ENCODE peak calls at places on chromosomes 6 and 20, in eight cellular contexts. One of them, this sample, is unnamed.

GRCh38 chr6:15132854-15133670 is 112.8 kb upstream of the JARID2 start:
- DNase-seq in breast epithelium: no peak
- DNase-seq in AG04450: peak
- DNase-seq in endothelial cell of umbilical vein: no peak
- DNase-seq in uterus: peak
- DNase-seq in A673: peak
- DNase-seq in body of pancreas: no peak
- DNase-seq in RWPE1: peak
- DNase-seq in this sample: no peak

GRCh38 chr6:166021429-166021828 is 146.2 kb downstream of the TBXT start:
- DNase-seq in uterus: no peak
- DNase-seq in endothelial cell of umbilical vein: no peak
- DNase-seq in AG04450: no peak
- DNase-seq in A673: no peak
- DNase-seq in breast epithelium: no peak
- DNase-seq in RWPE1: no peak
- DNase-seq in body of pancreas: no peak
- DNase-seq in this sample: no peak

GRCh38 chr20:50592282-50593004 is 82.3 kb downstream of the PTPN1 start:
- DNase-seq in A673: no peak
- DNase-seq in endothelial cell of umbilical vein: peak
- DNase-seq in RWPE1: no peak
- DNase-seq in body of pancreas: peak
- DNase-seq in breast epithelium: no peak
- DNase-seq in uterus: peak
- DNase-seq in AG04450: no peak
- DNase-seq in this sample: no peak

GRCh38 chr6:35357671-35358070 is 15.3 kb downstream of the PPARD start:
- DNase-seq in uterus: no peak
- DNase-seq in endothelial cell of umbilical vein: no peak
- DNase-seq in AG04450: no peak
- DNase-seq in breast epithelium: no peak
- DNase-seq in RWPE1: no peak
- DNase-seq in A673: no peak
- DNase-seq in body of pancreas: no peak
- DNase-seq in this sample: no peak

GRCh38 chr6:12348530-12349511 is 58.7 kb downstream of the EDN1 start:
- DNase-seq in endothelial cell of umbilical vein: peak
- DNase-seq in RWPE1: peak
- DNase-seq in breast epithelium: no peak
- DNase-seq in AG04450: peak
- DNase-seq in body of pancreas: no peak
- DNase-seq in A673: peak
- DNase-seq in uterus: no peak
- DNase-seq in this sample: no peak

GRCh38 chr6:161891542-161891941 is 617.7 kb upstream of the AGPAT4 start:
- DNase-seq in AG04450: no peak
- DNase-seq in breast epithelium: no peak
- DNase-seq in RWPE1: no peak
- DNase-seq in endothelial cell of umbilical vein: no peak
- DNase-seq in uterus: no peak
- DNase-seq in body of pancreas: no peak
- DNase-seq in A673: no peak
- DNase-seq in this sample: no peak

GRCh38 chr20:44295995-44296394 is 15.0 kb downstream of the FITM2 start:
- DNase-seq in AG04450: no peak
- DNase-seq in A673: peak
- DNase-seq in endothelial cell of umbilical vein: no peak
- DNase-seq in body of pancreas: no peak
- DNase-seq in RWPE1: no peak
- DNase-seq in uterus: no peak
- DNase-seq in breast epithelium: no peak
- DNase-seq in this sample: no peak

GRCh38 chr6:2552648-2553154 is 198.0 kb downstream of the MYLK4 start:
- DNase-seq in body of pancreas: no peak
- DNase-seq in A673: no peak
- DNase-seq in breast epithelium: no peak
- DNase-seq in AG04450: no peak
- DNase-seq in RWPE1: no peak
- DNase-seq in endothelial cell of umbilical vein: no peak
- DNase-seq in uterus: no peak
- DNase-seq in this sample: no peak

GRCh38 chr6:81988446-81988845 is 236.0 kb upstream of the TENT5A start:
- DNase-seq in RWPE1: no peak
- DNase-seq in body of pancreas: no peak
- DNase-seq in breast epithelium: no peak
- DNase-seq in AG04450: no peak
- DNase-seq in endothelial cell of umbilical vein: no peak
- DNase-seq in uterus: no peak
- DNase-seq in A673: no peak
- DNase-seq in this sample: no peak

GRCh38 chr20:23205656-23206055 is 119.5 kb upstream of the CD93 start:
- DNase-seq in endothelial cell of umbilical vein: peak
- DNase-seq in body of pancreas: peak
- DNase-seq in breast epithelium: no peak
- DNase-seq in A673: no peak
- DNase-seq in AG04450: no peak
- DNase-seq in RWPE1: no peak
- DNase-seq in uterus: peak
- DNase-seq in this sample: peak

GRCh38 chr20:44017905-44018683 is 103.4 kb downstream of the TOX2 start:
- DNase-seq in breast epithelium: no peak
- DNase-seq in uterus: peak
- DNase-seq in AG04450: peak
- DNase-seq in endothelial cell of umbilical vein: peak
- DNase-seq in body of pancreas: peak
- DNase-seq in A673: peak
- DNase-seq in RWPE1: peak
- DNase-seq in this sample: peak

GRCh38 chr20:7792131-7792869 is 148.0 kb downstream of the HAO1 start:
- DNase-seq in AG04450: no peak
- DNase-seq in endothelial cell of umbilical vein: no peak
- DNase-seq in body of pancreas: no peak
- DNase-seq in breast epithelium: no peak
- DNase-seq in A673: no peak
- DNase-seq in RWPE1: peak
- DNase-seq in uterus: no peak
- DNase-seq in this sample: no peak

GRCh38 chr6:156949376-156949775 is 172.2 kb downstream of the ARID1B start:
- DNase-seq in breast epithelium: no peak
- DNase-seq in uterus: no peak
- DNase-seq in endothelial cell of umbilical vein: peak
- DNase-seq in RWPE1: peak
- DNase-seq in body of pancreas: no peak
- DNase-seq in A673: peak
- DNase-seq in AG04450: peak
- DNase-seq in this sample: no peak

GRCh38 chr20:48211847-48212246 is 426.6 kb upstream of the SULF2 start:
- DNase-seq in endothelial cell of umbilical vein: no peak
- DNase-seq in A673: no peak
- DNase-seq in AG04450: no peak
- DNase-seq in body of pancreas: no peak
- DNase-seq in RWPE1: no peak
- DNase-seq in uterus: no peak
- DNase-seq in breast epithelium: no peak
- DNase-seq in this sample: no peak

GRCh38 chr20:48210111-48211029 is 425.1 kb upstream of the SULF2 start:
- DNase-seq in RWPE1: no peak
- DNase-seq in A673: no peak
- DNase-seq in uterus: no peak
- DNase-seq in breast epithelium: no peak
- DNase-seq in body of pancreas: no peak
- DNase-seq in AG04450: no peak
- DNase-seq in endothelial cell of umbilical vein: no peak
- DNase-seq in this sample: no peak

GRCh38 chr20:48215536-48215935 is 430.3 kb upstream of the SULF2 start:
- DNase-seq in A673: no peak
- DNase-seq in body of pancreas: no peak
- DNase-seq in uterus: no peak
- DNase-seq in AG04450: no peak
- DNase-seq in breast epithelium: no peak
- DNase-seq in RWPE1: peak
- DNase-seq in endothelial cell of umbilical vein: no peak
- DNase-seq in this sample: no peak

GRCh38 chr20:48214601-48215000 is 429.3 kb upstream of the SULF2 start:
- DNase-seq in AG04450: no peak
- DNase-seq in uterus: no peak
- DNase-seq in breast epithelium: no peak
- DNase-seq in body of pancreas: no peak
- DNase-seq in RWPE1: no peak
- DNase-seq in endothelial cell of umbilical vein: no peak
- DNase-seq in A673: no peak
- DNase-seq in this sample: no peak

DNA sequence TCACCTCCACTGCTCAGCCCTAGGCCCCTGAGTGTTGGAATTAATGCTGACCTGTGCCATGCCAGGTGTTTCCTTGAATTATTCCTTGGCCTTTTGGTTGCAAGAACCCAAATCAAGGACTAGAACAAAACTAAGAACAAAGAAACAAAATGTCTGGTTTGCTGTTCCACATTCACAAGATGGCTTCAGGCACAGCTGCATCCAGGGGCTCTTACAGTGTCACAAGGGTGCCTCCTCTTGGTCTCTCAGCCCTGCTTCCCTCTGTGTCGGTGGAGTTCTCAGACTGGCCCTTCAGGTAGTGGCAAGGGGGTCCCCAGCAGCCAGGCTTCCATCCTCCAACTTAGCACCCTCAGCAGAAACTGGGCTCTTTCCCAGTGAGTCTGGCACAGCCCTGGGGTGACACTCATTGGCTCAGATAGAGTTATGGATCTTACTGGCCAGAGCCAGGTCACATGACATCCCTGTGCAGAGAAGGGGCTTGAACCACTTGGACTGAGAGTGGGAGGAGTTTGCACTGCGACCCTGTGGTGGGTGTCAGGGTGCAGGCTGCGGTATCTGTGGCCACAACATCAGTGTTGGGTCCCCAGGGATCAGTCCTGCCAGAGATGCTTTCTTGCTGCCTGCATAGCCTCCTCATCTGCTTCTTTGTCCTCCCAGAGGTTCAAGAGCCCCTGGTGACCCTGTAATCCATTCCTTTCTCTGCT is 427.7 kb upstream of the SULF2 start:
- DNase-seq in body of pancreas: no peak
- DNase-seq in RWPE1: no peak
- DNase-seq in breast epithelium: no peak
- DNase-seq in uterus: no peak
- DNase-seq in endothelial cell of umbilical vein: no peak
- DNase-seq in A673: no peak
- DNase-seq in AG04450: no peak
- DNase-seq in this sample: no peak
- H3K27ac ChIP-seq in body of pancreas: no peak
- H3K27ac ChIP-seq in RWPE1: no peak
- H3K27ac ChIP-seq in breast epithelium: no peak
- H3K27ac ChIP-seq in uterus: no peak
- H3K27ac ChIP-seq in endothelial cell of umbilical vein: no peak
- H3K27ac ChIP-seq in A673: no peak
- H3K27ac ChIP-seq in AG04450: no peak
- H3K27ac ChIP-seq in this sample: no peak

DNA sequence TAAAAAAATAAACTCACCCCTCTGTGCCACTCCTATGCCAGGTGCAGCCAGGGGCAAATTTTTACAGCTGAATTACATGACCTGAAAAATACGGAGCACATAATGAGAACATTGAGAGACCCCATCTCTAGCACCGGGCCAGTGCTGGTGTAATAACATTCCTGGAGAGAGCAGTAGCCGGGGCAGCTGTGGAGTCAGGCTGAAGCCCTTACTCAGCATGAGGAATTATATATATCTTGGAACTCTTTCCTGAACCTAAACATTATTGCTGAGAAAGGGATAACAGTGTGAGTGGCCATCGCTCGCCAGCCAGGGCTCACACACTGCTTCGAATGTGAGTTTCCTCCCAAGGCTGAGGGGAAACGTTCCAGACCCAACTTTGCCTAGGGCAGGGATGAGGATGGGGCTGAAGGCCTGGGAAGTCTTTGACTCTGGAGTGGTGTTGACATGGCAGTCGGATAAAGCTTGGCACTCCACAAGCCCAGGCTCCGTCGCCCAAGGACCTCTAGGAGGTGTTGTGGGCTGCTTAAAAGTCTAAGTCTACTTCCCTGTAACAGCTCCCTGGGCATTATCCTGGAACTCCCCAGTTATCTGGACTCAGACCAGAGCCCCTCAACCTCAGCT is 269.8 kb downstream of the CDC5L start:
- DNase-seq in uterus: no peak
- DNase-seq in endothelial cell of umbilical vein: no peak
- DNase-seq in AG04450: no peak
- DNase-seq in breast epithelium: no peak
- DNase-seq in A673: no peak
- DNase-seq in RWPE1: no peak
- DNase-seq in body of pancreas: no peak
- DNase-seq in this sample: no peak
- TF ChIP-seq CTCF in uterus: no peak
- TF ChIP-seq CTCF in endothelial cell of umbilical vein: no peak
- TF ChIP-seq CTCF in AG04450: no peak
- TF ChIP-seq CTCF in breast epithelium: no peak
- TF ChIP-seq CTCF in A673: peak
- TF ChIP-seq CTCF in RWPE1: no peak
- TF ChIP-seq CTCF in body of pancreas: no peak
- TF ChIP-seq CTCF in this sample: no peak

GRCh38 chr6:148794797-148795196 is 48.0 kb downstream of the UST start:
- DNase-seq in endothelial cell of umbilical vein: no peak
- DNase-seq in breast epithelium: no peak
- DNase-seq in body of pancreas: no peak
- DNase-seq in RWPE1: no peak
- DNase-seq in uterus: no peak
- DNase-seq in AG04450: no peak
- DNase-seq in A673: no peak
- DNase-seq in this sample: no peak
- H3K27ac ChIP-seq in endothelial cell of umbilical vein: no peak
- H3K27ac ChIP-seq in breast epithelium: no peak
- H3K27ac ChIP-seq in body of pancreas: no peak
- H3K27ac ChIP-seq in RWPE1: no peak
- H3K27ac ChIP-seq in uterus: no peak
- H3K27ac ChIP-seq in AG04450: no peak
- H3K27ac ChIP-seq in A673: no peak
- H3K27ac ChIP-seq in this sample: peak

DNA sequence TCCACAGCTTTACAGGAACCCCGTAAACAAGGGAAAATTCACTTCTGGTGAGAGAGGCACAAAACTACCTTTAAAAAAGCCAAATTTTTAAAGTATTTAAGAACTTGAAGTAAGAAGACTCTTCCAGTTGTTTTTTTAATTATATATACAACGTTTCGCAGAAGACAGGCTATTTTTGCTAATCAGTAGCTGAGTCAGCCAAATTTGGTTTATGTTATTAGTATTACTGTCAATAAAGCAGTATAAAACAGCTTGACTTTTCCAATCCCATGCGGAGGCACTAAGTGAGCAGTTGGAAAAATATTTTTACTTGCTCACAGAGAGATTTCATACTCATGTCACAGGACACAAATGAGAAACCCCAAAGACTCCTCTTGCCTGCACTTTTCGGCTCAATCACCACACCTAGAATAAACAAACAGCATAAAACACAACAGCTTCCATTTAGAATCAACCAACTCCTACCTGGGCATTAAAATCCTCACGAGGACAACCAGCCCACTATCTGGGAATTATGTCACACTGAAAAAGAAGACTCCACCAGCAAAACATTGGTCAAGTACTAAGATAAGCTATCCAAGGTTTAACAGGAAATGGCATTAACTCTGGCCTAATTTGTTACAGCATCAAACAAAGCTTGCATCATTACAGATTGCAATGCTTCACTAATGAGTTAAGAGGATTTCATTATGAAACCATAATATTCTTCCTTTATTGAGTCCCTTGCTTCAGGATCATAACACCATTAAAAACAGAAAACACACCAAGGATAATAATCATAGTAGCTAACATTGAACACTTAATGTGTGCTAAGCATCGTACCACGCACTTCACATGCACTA is 26.3 kb downstream of the ELOVL5 start:
- DNase-seq in endothelial cell of umbilical vein: no peak
- DNase-seq in breast epithelium: no peak
- DNase-seq in A673: peak
- DNase-seq in RWPE1: no peak
- DNase-seq in body of pancreas: no peak
- DNase-seq in uterus: no peak
- DNase-seq in AG04450: no peak
- DNase-seq in this sample: no peak
- TF ChIP-seq CTCF in endothelial cell of umbilical vein: no peak
- TF ChIP-seq CTCF in breast epithelium: no peak
- TF ChIP-seq CTCF in A673: no peak
- TF ChIP-seq CTCF in RWPE1: no peak
- TF ChIP-seq CTCF in body of pancreas: no peak
- TF ChIP-seq CTCF in uterus: no peak
- TF ChIP-seq CTCF in AG04450: no peak
- TF ChIP-seq CTCF in this sample: no peak

This sample was measured in thoracic aorta.